ENCODE peak calls at places on chromosome 4, in four cellular contexts. D, S, O and J are unnamed samples.

GRCh38 chr4:55545133-55545532 is 1.6 kb downstream of the CLOCK start:
- DNase-seq in O (no peak), S (peak), D (peak), J (no peak)

GRCh38 chr4:182922551-182923284 is 5.5 kb upstream of the DCTD start:
- DNase-seq in O (no peak), D (no peak), S (no peak), J (no peak)

GRCh38 chr4:174248407-174248806 is 35.1 kb downstream of the FBXO8 start:
- DNase-seq in D (no peak), S (no peak), O (no peak), J (no peak)

GRCh38 chr4:53355919-53356521 is 9.8 kb downstream of the SCFD2 start:
- DNase-seq in S (no peak), D (no peak), O (no peak), J (no peak)

GRCh38 chr4:73731968-73732610 is 8.3 kb upstream of the CXCL8 start:
- DNase-seq in D (no peak), O (no peak), S (no peak), J (no peak)

GRCh38 chr4:128653514-128654420 is 155.7 kb upstream of the JADE1 start:
- DNase-seq in O (no peak), S (no peak), D (peak), J (no peak)

GRCh38 chr4:76596713-76597112 is 161.7 kb downstream of the SHROOM3 start:
- DNase-seq in D (no peak), O (no peak), S (no peak), J (no peak)

GRCh38 chr4:1856920-1857699 is 1.2 kb upstream of the LETM1 start:
- DNase-seq in O (no peak), D (no peak), S (no peak), J (no peak)

GRCh38 chr4:74328501-74328900 is 20.2 kb downstream of the EPGN start:
- DNase-seq in O (no peak), D (no peak), S (no peak), J (no peak)

GRCh38 chr4:6327220-6327917 is 57.7 kb downstream of the WFS1 start:
- DNase-seq in D (peak), S (peak), O (peak), J (peak)

DNA sequence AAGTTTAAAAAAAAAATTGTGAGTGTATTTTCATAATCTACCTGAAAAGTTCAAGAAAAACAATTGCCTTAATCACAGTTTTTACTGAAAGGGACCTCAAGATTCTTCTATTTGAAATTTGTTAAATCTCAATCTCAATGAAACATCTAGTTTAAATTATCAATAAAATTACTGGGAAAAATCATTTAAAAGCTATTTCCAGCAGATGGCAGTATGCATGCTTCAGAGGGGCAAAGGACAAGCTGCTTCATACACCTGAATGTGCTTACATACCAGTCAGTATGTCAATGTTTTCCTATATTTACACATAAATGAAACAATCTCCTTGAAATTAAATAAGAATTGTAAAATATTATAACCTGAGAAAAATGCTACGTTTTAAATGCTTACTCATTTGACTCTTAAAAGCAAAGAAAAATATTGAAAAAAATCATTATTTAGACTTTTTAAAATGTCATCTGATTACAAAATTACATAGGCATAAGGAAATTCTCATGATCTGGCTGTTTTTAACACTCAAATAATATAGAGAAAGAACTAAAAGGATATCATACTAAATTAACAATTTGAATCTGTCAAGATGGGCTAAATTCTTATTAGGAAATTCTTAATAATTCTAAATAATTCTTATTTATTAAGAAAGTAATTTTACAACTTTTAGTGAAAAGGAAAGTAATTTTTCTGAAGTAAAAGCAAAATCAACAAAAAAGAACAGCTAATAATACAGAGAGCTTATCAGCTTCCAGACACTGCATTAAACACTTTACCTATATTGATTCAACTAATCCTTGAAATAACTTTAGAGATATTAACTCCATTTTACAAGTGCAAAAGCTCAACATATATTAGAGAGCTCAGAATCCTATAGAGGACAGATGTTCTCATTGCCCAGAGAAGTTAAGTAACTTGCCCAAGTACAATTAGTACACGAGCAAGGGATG is 242.1 kb downstream of the ADAMTS3 start:
- DNase-seq in S (peak), O (no peak), D (peak), J (no peak)
- TF ChIP-seq CTCF in S (peak), O (no peak), D (peak), J (no peak)

GRCh38 chr4:121823505-121824170 is at the start of gene CCNA2:
- DNase-seq in O (peak), D (peak), S (peak), J (peak)
- TF ChIP-seq CTCF in O (no peak), D (no peak), S (no peak), J (no peak)

GRCh38 chr4:112942077-112942476 is 107.4 kb upstream of the ANK2 start:
- DNase-seq in D (peak), S (no peak), O (no peak), J (no peak)
- TF ChIP-seq CTCF in D (peak), S (no peak), O (no peak), J (no peak)

GRCh38 chr4:88706574-88706973 is 8.9 kb upstream of the NAP1L5 start:
- DNase-seq in D (peak), O (no peak), S (peak), J (no peak)
- TF ChIP-seq CTCF in D (peak), O (no peak), S (peak), J (no peak)

DNA sequence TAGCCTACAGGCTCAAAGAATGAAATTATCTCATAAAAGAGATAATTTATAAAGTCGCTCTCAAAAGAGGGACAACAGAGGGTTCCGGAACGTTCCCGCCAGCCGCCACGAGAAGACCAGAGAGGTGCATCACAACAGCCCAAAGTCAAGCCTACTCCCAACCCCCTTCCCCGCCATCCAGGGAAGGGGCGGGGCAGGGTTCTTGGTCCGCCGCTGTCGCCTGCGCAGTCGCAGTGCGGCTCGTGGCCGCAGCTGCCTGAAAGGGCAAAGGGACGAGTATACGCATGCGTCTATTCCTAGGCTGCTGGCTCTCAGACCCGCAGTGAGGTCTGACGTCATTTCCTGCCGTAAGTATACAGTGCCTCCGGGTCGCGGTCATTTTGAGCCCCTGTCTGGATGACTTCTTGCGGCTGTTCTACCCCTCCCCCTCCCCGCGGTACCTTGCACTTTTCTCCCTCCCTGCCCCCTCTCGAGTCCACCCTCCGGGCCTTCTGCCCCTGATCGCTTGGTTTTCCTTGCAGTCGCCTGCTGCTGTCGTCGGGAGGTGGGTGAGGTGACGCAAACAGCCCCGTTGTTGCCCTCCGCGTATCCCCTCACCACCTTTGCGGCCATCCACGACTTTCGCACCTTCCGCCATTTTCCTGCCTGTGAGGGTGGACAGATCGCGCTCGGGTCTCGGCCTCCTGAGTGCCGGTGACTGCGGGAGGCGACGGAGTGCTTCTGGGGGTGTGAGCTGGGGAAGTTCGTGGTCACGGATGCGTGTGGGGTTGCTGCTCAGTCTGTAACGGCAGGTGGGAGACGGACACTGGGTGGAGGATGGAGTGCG is at the start of gene OCIAD1:
- DNase-seq in D (peak), O (peak), S (peak), J (peak)
- TF ChIP-seq CTCF in D (no peak), O (no peak), S (no peak), J (no peak)